ENCODE peak calls at places on chromosomes 1 and 21, in four cellular contexts. I is fibroblast of villous mesenchyme, G is HFF-Myc, A is breast epithelium. F is an unnamed sample.

GRCh38 chr1:67468066-67468718 is 38.0 kb upstream of the SERBP1 start:
- DNase-seq in A (no peak), G (no peak), I (no peak), F (no peak)

GRCh38 chr21:34822957-34823356 is 154.2 kb downstream of the CLIC6 start:
- DNase-seq in A (no peak), I (peak; percentile 77), G (no peak), F (peak; percentile 95)

GRCh38 chr21:43342301-43342881 is 84.5 kb downstream of the SIK1 start:
- DNase-seq in A (no peak), G (no peak), I (no peak), F (no peak)

GRCh38 chr1:231395996-231396385 is 26.1 kb downstream of the EGLN1 start:
- DNase-seq in A (no peak), G (no peak), I (no peak), F (no peak)

GRCh38 chr1:206706298-206706791 is 21.6 kb downstream of the MAPKAPK2 start:
- DNase-seq in A (no peak), G (no peak), I (peak; percentile 78), F (peak; percentile 99)

GRCh38 chr1:155051777-155052398 is 772 bp downstream of the ADAM15 start:
- DNase-seq in G (no peak), I (peak; percentile 23), A (no peak), F (peak; percentile 18)

GRCh38 chr1:35726814-35727433 is 8.2 kb upstream of the C1orf216 start:
- DNase-seq in A (no peak), G (no peak), I (peak; percentile 64), F (peak; percentile 57)

GRCh38 chr1:224635356-224635755 is 19.2 kb downstream of the CNIH3 start:
- DNase-seq in G (no peak), I (peak; percentile 73), A (no peak), F (peak; percentile 84)

GRCh38 chr21:32734214-32734613 is 6.4 kb upstream of the SYNJ1 start:
- DNase-seq in G (no peak), A (no peak), I (no peak), F (no peak)
- TF ChIP-seq CTCF in G (no peak), A (no peak), I (no peak), F (no peak)

DNA sequence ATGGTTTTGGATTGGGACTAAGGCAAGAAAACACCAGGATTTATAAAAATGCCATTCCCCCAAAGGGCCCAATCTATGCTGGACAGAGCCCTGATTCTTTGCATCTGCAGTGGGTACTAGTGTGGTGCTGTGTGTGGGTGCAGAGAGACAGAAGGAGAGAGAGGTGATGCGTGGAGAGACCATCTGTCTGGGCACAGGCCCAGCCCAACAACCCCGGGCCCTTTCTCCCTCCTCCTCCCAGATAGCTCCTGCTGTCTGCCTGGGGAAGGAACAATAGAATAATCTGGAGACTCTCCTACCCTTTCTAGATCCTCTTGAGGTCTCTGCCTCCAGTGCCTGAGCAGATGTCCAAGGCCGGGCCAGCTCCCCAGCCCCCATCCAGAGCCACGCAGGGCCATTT is 15.1 kb downstream of the KIAA1614 start:
- DNase-seq in G (no peak), A (no peak), I (no peak), F (no peak)
- H3K4me3 ChIP-seq in G (no peak overlapping the region), A (no peak overlapping the region), I (no peak overlapping the region), F (no peak overlapping the region)

GRCh38 chr1:23341829-23342697 is 2.0 kb downstream of the HNRNPR start:
- DNase-seq in I (peak; percentile 48), A (no peak), G (no peak), F (peak; percentile 25)
- TF ChIP-seq CTCF in I (no peak), A (no peak), G (no peak), F (no peak)

DNA sequence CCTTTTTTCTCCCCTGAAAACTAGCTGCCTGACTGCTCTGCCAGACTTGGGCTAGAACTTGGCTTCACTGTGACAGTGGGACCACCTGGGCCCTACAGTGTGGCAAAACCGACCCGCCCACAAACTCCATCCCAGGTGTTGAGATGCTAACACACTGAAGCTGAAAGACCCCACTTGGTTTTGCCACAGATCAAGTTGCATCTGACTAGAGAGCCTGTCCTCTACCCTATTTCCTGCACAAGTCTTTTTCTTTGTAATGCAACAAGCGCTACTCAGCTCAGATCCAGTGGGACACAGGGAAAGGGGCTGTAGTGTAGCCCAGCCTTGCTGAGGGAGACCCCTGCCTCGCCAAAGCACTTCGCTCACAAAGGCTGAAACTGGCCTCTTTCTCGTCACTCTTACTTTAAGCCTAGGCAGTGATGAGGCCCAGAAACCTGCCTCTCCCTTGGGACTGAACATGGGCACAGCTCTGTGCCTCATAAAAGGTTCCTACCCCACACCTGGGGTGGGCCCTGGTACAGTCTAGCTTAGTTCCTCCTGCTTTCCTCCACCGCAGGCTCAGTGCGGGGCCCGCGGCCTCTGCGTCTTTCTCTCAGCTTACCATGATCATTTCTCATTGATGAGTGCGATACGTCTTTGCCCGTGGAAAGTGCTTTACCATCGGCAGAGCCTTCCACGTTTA is 9.7 kb downstream of the ALPL start:
- DNase-seq in I (no peak), G (no peak), A (no peak), F (no peak)
- H3K4me3 ChIP-seq in I (no peak overlapping the region), G (no peak overlapping the region), A (no peak overlapping the region), F (no peak overlapping the region)

F was measured in fibroblast of mammary gland.